ENCODE peak calls at places on chromosomes 6 and 20, in four cellular contexts. E is skeletal muscle cell; Q is left colon; F is activated T-cell treated with anti-CD3 and anti-CD28 coated beads, Interleukin-2, amount 50 U/mL, for 72 hours. M is an unnamed sample.

GRCh38 chr20:32968833-32969241 is 35.4 kb downstream of the SUN5 start:
- DNase-seq in E (no peak), Q (no peak), F (peak), M (peak)

GRCh38 chr20:31829731-31830130 is 10.6 kb downstream of the MYLK2 start:
- DNase-seq in E (no peak), Q (no peak), F (no peak), M (no peak)

GRCh38 chr6:45902984-45903383 is 112.7 kb downstream of the CLIC5 start:
- DNase-seq in E (no peak), Q (no peak), F (no peak), M (no peak)

GRCh38 chr6:13831623-13832022 is 17.3 kb upstream of the MCUR1 start:
- DNase-seq in E (no peak), Q (no peak), F (no peak), M (no peak)

GRCh38 chr20:33105336-33105924 is 26.0 kb downstream of the BPIFB4 start:
- DNase-seq in E (no peak), Q (no peak), F (no peak), M (no peak)

GRCh38 chr6:40822619-40823018 is 216.4 kb downstream of the UNC5CL start:
- DNase-seq in E (peak), Q (no peak), F (no peak), M (no peak)

GRCh38 chr6:122653094-122653493 is 42.9 kb downstream of the PKIB start:
- DNase-seq in E (peak), Q (no peak), F (no peak), M (no peak)

GRCh38 chr6:133587841-133588240 is 301.1 kb upstream of the TCF21 start:
- DNase-seq in E (peak), Q (no peak), F (no peak), M (no peak)

GRCh38 chr6:90222724-90223198 is 73.9 kb downstream of the BACH2 start:
- DNase-seq in E (no peak), Q (no peak), F (peak), M (peak)

GRCh38 chr6:30067460-30068139 is 602 bp downstream of the PPP1R11 start:
- DNase-seq in E (no peak), Q (peak), F (no peak), M (no peak)

GRCh38 chr6:113690255-113690956 is 166.7 kb upstream of the MARCKS start:
- DNase-seq in E (peak), Q (no peak), F (no peak), M (no peak)

GRCh38 chr20:13868331-13868730 is 83.5 kb downstream of the NDUFAF5 start:
- DNase-seq in E (peak), Q (no peak), F (no peak), M (no peak)

GRCh38 chr20:14845199-14846160 is 508.1 kb upstream of the FLRT3 start:
- DNase-seq in E (no peak), Q (no peak), F (no peak), M (no peak)

GRCh38 chr6:75350156-75350555 is 65.6 kb upstream of the TMEM30A start:
- DNase-seq in E (no peak), Q (no peak), F (no peak), M (no peak)

GRCh38 chr20:17995967-17996819 is 27.4 kb downstream of the MGME1 start:
- DNase-seq in E (no peak), Q (peak), F (peak), M (peak)

GRCh38 chr6:137681445-137682009 is 185.5 kb upstream of the TNFAIP3 start:
- DNase-seq in E (no peak), Q (no peak), F (no peak), M (no peak)

GRCh38 chr6:72519871-72520270 is 102.0 kb upstream of the KCNQ5 start:
- DNase-seq in E (no peak), Q (no peak), F (no peak), M (no peak)

GRCh38 chr6:24458134-24458533 is 31.2 kb downstream of the GPLD1 start:
- DNase-seq in E (no peak), Q (no peak), F (no peak), M (no peak)

GRCh38 chr6:116030745-116031144 is 29.9 kb downstream of the FRK start:
- DNase-seq in E (no peak), Q (no peak), F (no peak), M (no peak)

GRCh38 chr6:109197061-109197460 is 101.8 kb downstream of the CEP57L1 start:
- DNase-seq in E (no peak), Q (no peak), F (no peak), M (no peak)

GRCh38 chr6:36124881-36125280 is 5.4 kb upstream of the MAPK13 start:
- DNase-seq in E (no peak), Q (no peak), F (no peak), M (no peak)

GRCh38 chr20:20089018-20089417 is 36.7 kb downstream of the CFAP61 start:
- DNase-seq in E (no peak), Q (no peak), F (no peak), M (no peak)

GRCh38 chr6:165805604-165806003 is 142.6 kb upstream of the PDE10A start:
- DNase-seq in E (no peak), Q (no peak), F (no peak), M (no peak)

GRCh38 chr6:15472626-15473025 is 190.2 kb downstream of the DTNBP1 start:
- DNase-seq in E (no peak), Q (no peak), F (no peak), M (no peak)

M was measured in stimulated activated naive CD8-positive, alpha-beta T cell treated with anti-CD3 and anti-CD28 coated beads, Interleukin-15, amount 100 ng/mL, for 72 hours.